ENCODE peak calls at places on chromosomes 5 and 9, in nine cellular contexts. F is brain microvascular endothelial cell, C is A549, M is astrocyte of the spinal cord, Y is ascending aorta, P is T47D, R is AG08395, H is NCI-H460, Z is ELR. E is an unnamed sample.

GRCh38 chr5:23977996-23978395 is 470.6 kb downstream of the PRDM9 start:
- DNase-seq in F (no peak), C (peak; percentile 35), M (no peak), Y (no peak), P (peak; percentile 27), R (no peak), H (no peak), Z (peak; percentile 25), E (no peak)

GRCh38 chr9:100600511-100601079 is 22.7 kb downstream of the CAVIN4 start:
- DNase-seq in F (no peak), C (no peak), M (no peak), Y (no peak), P (no peak), R (no peak), H (no peak), Z (no peak), E (no peak)

GRCh38 chr5:112857866-112858265 is 3.2 kb upstream of the SRP19 start:
- DNase-seq in F (no peak), C (no peak), M (no peak), Y (no peak), P (no peak), R (no peak), H (no peak), Z (no peak), E (no peak)

GRCh38 chr5:88734191-88734640 is 148.8 kb downstream of the MEF2C start:
- DNase-seq in F (no peak), C (no peak), M (no peak), Y (no peak), P (no peak), R (no peak), H (no peak), Z (no peak), E (no peak)

GRCh38 chr9:114719290-114719689 is 37.3 kb upstream of the TEX48 start:
- DNase-seq in F (no peak), C (no peak), M (no peak), Y (no peak), P (no peak), R (no peak), H (no peak), Z (no peak), E (no peak)

GRCh38 chr5:2020730-2021129 is 138.0 kb upstream of the IRX4 start:
- DNase-seq in F (no peak), C (no peak), M (no peak), Y (no peak), P (no peak), R (no peak), H (no peak), Z (no peak), E (no peak)

GRCh38 chr9:128621730-128622455 is 34.8 kb downstream of the DYNC2I2 start:
- DNase-seq in F (no peak), C (no peak), M (no peak), Y (no peak), P (no peak), R (no peak), H (no peak), Z (no peak), E (no peak)

GRCh38 chr5:170216262-170216864 is 16.4 kb upstream of the C5orf58 start:
- DNase-seq in F (peak; percentile 68), C (peak; percentile 77), M (peak; percentile 68), Y (no peak), P (peak; percentile 55), R (peak; percentile 71), H (peak; percentile 33), Z (peak; percentile 72), E (peak; percentile 35)

GRCh38 chr9:129351058-129351641 is 173.1 kb upstream of the IER5L start:
- DNase-seq in F (no peak), C (no peak), M (no peak), Y (no peak), P (no peak), R (no peak), H (no peak), Z (no peak), E (no peak)

GRCh38 chr9:136648746-136649145 is 14.0 kb upstream of the EGFL7 start:
- DNase-seq in F (no peak), C (no peak), M (no peak), Y (no peak), P (no peak), R (no peak), H (no peak), Z (no peak), E (no peak)

GRCh38 chr9:93896496-93897033 is 58.6 kb downstream of the BARX1 start:
- DNase-seq in F (no peak), C (no peak), M (no peak), Y (peak; percentile 49), P (no peak), R (no peak), H (no peak), Z (no peak), E (no peak)

GRCh38 chr9:109956811-109957440 is 176.9 kb downstream of the PALM2AKAP2 start:
- DNase-seq in F (no peak), C (no peak), M (peak; percentile 13), Y (no peak), P (no peak), R (peak; percentile 23), H (no peak), Z (no peak), E (no peak)

GRCh38 chr9:99184427-99185327 is 37.1 kb downstream of the ALG2 start:
- DNase-seq in F (peak; percentile 89), C (peak; percentile 84), M (peak; percentile 91), Y (peak; percentile 94), P (peak; percentile 82), R (peak; percentile 88), H (peak; percentile 86), Z (peak; percentile 90), E (peak; percentile 74)

GRCh38 chr9:132239518-132239917 is 77.7 kb downstream of the NTNG2 start:
- DNase-seq in F (no peak), C (no peak), M (no peak), Y (no peak), P (no peak), R (no peak), H (no peak), Z (no peak), E (no peak)

GRCh38 chr9:129671519-129671918 is 6.1 kb downstream of the PRRX2 start:
- DNase-seq in F (no peak), C (no peak), M (no peak), Y (no peak), P (no peak), R (no peak), H (no peak), Z (no peak), E (no peak)

GRCh38 chr9:89663264-89663970 is 58.6 kb downstream of the GADD45G start:
- DNase-seq in F (no peak), C (no peak), M (no peak), Y (no peak), P (no peak), R (no peak), H (no peak), Z (no peak), E (no peak)

GRCh38 chr5:173163219-173163618 is 18.9 kb downstream of the BNIP1 start:
- DNase-seq in F (no peak), C (no peak), M (no peak), Y (no peak), P (no peak), R (no peak), H (no peak), Z (no peak), E (no peak)